ENCODE peak calls at places on chromosomes 11 and 22, in seven cellular contexts. K is uterus; P is testis; Z is heart left ventricle; F is neuronal stem cell; R is CD4-positive, alpha-beta memory T cell; T is tibial nerve. A is an unnamed sample.
A peak's percentile ranks its signal among the peaks of the same experiment; 100 is the strongest.

GRCh38 chr11:405323-405975 is 9.3 kb downstream of the SIGIRR start:
- DNase-seq in K (no peak), P (peak; percentile 51), Z (peak; percentile 73), F (no peak), R (no peak), T (no peak), A (peak; percentile 63)

GRCh38 chr11:7098235-7098832 is 9.5 kb downstream of the RBMXL2 start:
- DNase-seq in K (no peak), P (no peak), Z (no peak), F (peak; percentile 39), R (peak; percentile 32), T (no peak), A (no peak)

GRCh38 chr11:75147875-75148263 is 3.0 kb upstream of the SLCO2B1 start:
- DNase-seq in K (no peak), P (no peak), Z (no peak), F (no peak), R (no peak), T (no peak), A (no peak)

GRCh38 chr11:129614256-129614944 is 201.2 kb upstream of the TMEM45B start:
- DNase-seq in K (no peak), P (no peak), Z (no peak), F (no peak), R (no peak), T (no peak), A (no peak)

GRCh38 chr11:82733444-82734119 is at the start of gene FAM181B:
- DNase-seq in K (peak; percentile 34), P (peak; percentile 65), Z (peak; percentile 76), F (peak; percentile 83), R (no peak), T (peak; percentile 37), A (peak; percentile 39)

GRCh38 chr22:18119409-18120110 is 9.0 kb downstream of the TUBA8 start:
- DNase-seq in K (no peak), P (no peak), Z (peak; percentile 67), F (no peak), R (no peak), T (no peak), A (peak; percentile 37)

GRCh38 chr11:115916596-115916995 is 412.4 kb upstream of the CADM1 start:
- DNase-seq in K (no peak), P (no peak), Z (no peak), F (no peak), R (no peak), T (no peak), A (peak; percentile 46)

GRCh38 chr11:19093976-19094375 is 23.0 kb upstream of the ZDHHC13 start:
- DNase-seq in K (no peak), P (no peak), Z (no peak), F (no peak), R (no peak), T (no peak), A (no peak)

GRCh38 chr22:30204742-30205111 is 41.8 kb downstream of the LIF start:
- DNase-seq in K (peak; percentile 57), P (peak; percentile 67), Z (no peak), F (no peak), R (no peak), T (no peak), A (peak; percentile 93)

GRCh38 chr11:68471360-68472340 is 11.1 kb downstream of the PPP6R3 start:
- DNase-seq in K (no peak), P (no peak), Z (no peak), F (no peak), R (peak; percentile 70), T (no peak), A (no peak)

GRCh38 chr11:74288911-74289310 is 22.5 kb downstream of the P4HA3 start:
- DNase-seq in K (no peak), P (no peak), Z (no peak), F (no peak), R (no peak), T (no peak), A (no peak)

GRCh38 chr11:65547446-65548125 is 10.6 kb downstream of the LTBP3 start:
- DNase-seq in K (no peak), P (no peak), Z (no peak), F (no peak), R (peak; percentile 58), T (no peak), A (no peak)

GRCh38 chr11:89437317-89437716 is 53.9 kb downstream of the NOX4 start:
- DNase-seq in K (no peak), P (no peak), Z (no peak), F (no peak), R (no peak), T (no peak), A (no peak)

GRCh38 chr11:6022954-6023353 is 7.6 kb downstream of the OR56A1 start:
- DNase-seq in K (no peak), P (peak; percentile 29), Z (no peak), F (peak; percentile 40), R (peak; percentile 36), T (no peak), A (no peak)

GRCh38 chr11:5369793-5370192 is 13.8 kb upstream of the OR51M1 start:
- DNase-seq in K (no peak), P (no peak), Z (no peak), F (no peak), R (no peak), T (no peak), A (no peak)

GRCh38 chr11:120270386-120270785 is 30.4 kb downstream of the POU2F3 start:
- DNase-seq in K (no peak), P (no peak), Z (no peak), F (no peak), R (no peak), T (no peak), A (no peak)

GRCh38 chr11:90747057-90747456 is 524.2 kb upstream of the CHORDC1 start:
- DNase-seq in K (no peak), P (no peak), Z (no peak), F (no peak), R (no peak), T (no peak), A (no peak)

GRCh38 chr11:82718307-82718706 is 15.4 kb downstream of the FAM181B start:
- DNase-seq in K (no peak), P (peak; percentile 47), Z (no peak), F (peak; percentile 57), R (no peak), T (no peak), A (no peak)

GRCh38 chr11:69484427-69485259 is 3.2 kb downstream of the LINC01488 start:
- DNase-seq in K (no peak), P (no peak), Z (peak; percentile 35), F (no peak), R (no peak), T (no peak), A (no peak)

GRCh38 chr11:133515075-133515474 is 17.2 kb downstream of the OPCML start:
- DNase-seq in K (no peak), P (no peak), Z (no peak), F (no peak), R (no peak), T (no peak), A (no peak)

GRCh38 chr11:134228625-134229024 is 4.2 kb downstream of the VPS26B start:
- DNase-seq in K (no peak), P (no peak), Z (no peak), F (no peak), R (peak; percentile 45), T (no peak), A (no peak)

DNA sequence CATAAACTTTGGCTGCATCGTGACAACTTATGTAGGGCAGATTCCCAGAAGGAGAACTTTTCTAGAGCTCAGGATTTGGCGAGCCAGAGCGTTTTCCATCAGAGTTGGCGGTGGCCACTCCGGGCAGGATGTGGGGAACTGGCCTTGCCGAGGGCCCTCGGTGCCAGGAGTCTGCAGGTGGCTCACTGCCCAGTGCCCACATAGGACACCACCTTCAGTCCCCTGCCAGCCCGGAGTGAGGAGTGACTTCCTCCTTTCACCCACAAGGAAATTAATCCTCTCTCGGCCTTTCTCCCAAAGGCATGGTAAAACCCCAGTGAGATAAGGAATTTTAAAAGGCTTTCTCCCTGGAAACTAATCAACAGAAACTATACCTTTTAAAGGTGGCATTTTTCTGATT is 1.6 kb upstream of the LGALS2 start:
- DNase-seq in K (no peak), P (no peak), Z (peak; percentile 76), F (no peak), R (no peak), T (no peak), A (peak; percentile 76)
- H3K9me3 ChIP-seq in K (no peaks in the 10 kb centered on the region), P (no peaks in the 10 kb centered on the region), Z (no peaks in the 10 kb centered on the region), F (no peaks in the 10 kb centered on the region), R (no peaks in the 10 kb centered on the region), T (no peaks in the 10 kb centered on the region), A (no peaks in the 10 kb centered on the region)

GRCh38 chr11:76208438-76208828 is 2.1 kb upstream of the WNT11 start:
- DNase-seq in K (no peak), P (no peak), Z (no peak), F (no peak), R (no peak), T (no peak), A (no peak)
- H3K4me3 ChIP-seq in K (peak overlapping the region; percentile 41), P (peak overlapping the region; percentile 37), Z (peak overlapping the region; percentile 47), F (peak overlapping the region; percentile 56), R (peak overlapping the region; percentile 63), T (peak overlapping the region; percentile 44), A (peak overlapping the region; percentile 44)

DNA sequence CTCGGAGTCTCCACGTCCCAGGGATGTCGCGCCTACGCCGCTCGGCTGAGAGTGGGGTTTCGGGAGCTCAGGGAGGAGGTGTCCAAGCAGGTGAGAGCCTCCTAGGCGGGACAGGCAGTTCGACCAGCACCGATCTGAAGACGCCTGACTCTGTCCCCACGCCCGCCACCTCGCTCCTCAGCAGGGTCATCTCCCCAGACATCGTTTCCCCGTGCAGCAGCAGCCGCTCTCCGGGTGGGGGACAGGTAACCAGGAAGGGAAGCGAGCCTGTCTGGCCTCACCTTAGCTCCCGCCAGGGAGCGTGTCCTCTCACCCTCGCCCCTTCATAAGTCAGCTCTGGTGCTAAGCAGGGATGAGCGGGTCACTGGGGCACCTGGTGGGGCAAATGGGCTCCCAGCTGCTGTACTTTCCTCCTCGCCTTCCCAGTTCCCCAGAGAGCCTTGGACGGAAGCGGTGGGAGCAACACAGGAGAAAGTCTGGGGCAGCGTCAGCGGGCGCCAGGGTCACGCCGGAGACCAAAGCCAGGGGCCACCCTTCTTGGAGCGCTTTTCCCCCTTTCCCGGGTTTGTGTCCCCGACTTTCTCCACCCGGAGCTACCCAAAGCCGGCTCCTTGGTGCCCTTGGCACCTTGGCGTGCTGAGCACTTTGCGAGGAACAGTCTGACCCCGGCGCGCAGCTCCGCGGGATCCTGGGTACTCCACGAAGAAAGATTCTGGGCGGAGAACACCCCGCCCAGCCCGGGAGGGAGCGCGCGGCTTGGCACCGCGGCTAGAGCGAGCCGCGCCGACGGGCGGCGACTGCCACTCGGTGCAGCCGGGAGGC is 1.6 kb downstream of the SPON1 start:
- DNase-seq in K (peak; percentile 16), P (no peak), Z (peak; percentile 61), F (no peak), R (no peak), T (no peak), A (no peak)
- H3K27me3 ChIP-seq in K (peaks cover 5% of the 10 kb centered on the region), P (no peaks in the 10 kb centered on the region), Z (peaks cover 10% of the 10 kb centered on the region), F (peaks cover 26% of the 10 kb centered on the region), R (peaks cover 27% of the 10 kb centered on the region), T (no peaks in the 10 kb centered on the region), A (peaks cover 34% of the 10 kb centered on the region)

DNA sequence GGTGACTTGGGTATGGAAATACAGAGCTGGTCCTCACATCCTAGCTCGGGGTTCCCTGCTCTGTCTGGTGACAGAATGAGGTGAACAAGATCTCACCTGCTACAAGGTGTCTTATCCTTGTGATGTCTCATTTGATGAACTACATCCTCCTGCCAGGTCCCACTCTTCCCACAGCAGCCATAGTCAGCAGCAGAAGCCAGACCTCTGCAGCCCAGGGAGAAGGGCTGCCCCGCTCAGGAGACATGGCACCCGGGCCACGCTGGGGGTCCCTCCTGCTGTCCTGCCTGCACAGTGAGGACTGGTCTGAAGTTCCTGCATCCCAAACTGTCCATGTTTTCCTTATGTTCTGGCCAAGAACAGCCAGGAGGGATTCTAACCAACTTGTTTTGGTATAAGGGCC is 414.1 kb downstream of the CTTN start:
- DNase-seq in K (no peak), P (no peak), Z (peak; percentile 23), F (no peak), R (no peak), T (no peak), A (no peak)
- H3K9me3 ChIP-seq in K (no peaks in the 10 kb centered on the region), P (no peaks in the 10 kb centered on the region), Z (no peaks in the 10 kb centered on the region), F (no peaks in the 10 kb centered on the region), R (no peaks in the 10 kb centered on the region), T (no peaks in the 10 kb centered on the region), A (no peaks in the 10 kb centered on the region)

GRCh38 chr11:96045622-96046456 is 121.9 kb upstream of the MTMR2 start:
- DNase-seq in K (peak; percentile 59), P (peak; percentile 46), Z (no peak), F (no peak), R (no peak), T (peak; percentile 15), A (peak; percentile 57)
- H3K4me3 ChIP-seq in K (peak overlapping the region; percentile 3), P (no peak overlapping the region), Z (no peak overlapping the region), F (no peak overlapping the region), R (no peak overlapping the region), T (peak overlapping the region; percentile 8), A (no peak overlapping the region)

A was measured in MG63.